ENCODE peak calls at places on chromosomes 11 and 22, in eight cellular contexts. K, E, S, F, A, N, X and D are unnamed samples.

GRCh38 chr11:33695051-33695566 is 5.5 kb downstream of the C11orf91 start:
- DNase-seq in K (no peak), E (no peak), S (no peak), F (no peak), A (peak; percentile 82), N (peak; percentile 28), X (no peak), D (no peak)

GRCh38 chr22:42489000-42489399 is 30.6 kb downstream of the RRP7A start:
- DNase-seq in K (no peak), E (no peak), S (no peak), F (peak; percentile 9), A (no peak), N (no peak), X (no peak), D (no peak)

GRCh38 chr11:134357545-134357839 is 25.7 kb downstream of the GLB1L2 start:
- DNase-seq in K (no peak), E (no peak), S (no peak), F (peak; percentile 47), A (no peak), N (no peak), X (no peak), D (no peak)

GRCh38 chr11:108757630-108758029 is 92.8 kb downstream of the DDX10 start:
- DNase-seq in K (no peak), E (no peak), S (no peak), F (no peak), A (no peak), N (no peak), X (no peak), D (no peak)

GRCh38 chr11:129323896-129324522 is 51.6 kb upstream of the BARX2 start:
- DNase-seq in K (peak; percentile 65), E (peak; percentile 27), S (no peak), F (peak; percentile 71), A (peak; percentile 43), N (peak; percentile 37), X (peak; percentile 47), D (peak; percentile 17)

GRCh38 chr22:17590586-17590985 is 27.3 kb downstream of the SLC25A18 start:
- DNase-seq in K (no peak), E (no peak), S (no peak), F (no peak), A (no peak), N (no peak), X (no peak), D (no peak)

GRCh38 chr11:134170177-134170908 is 53.4 kb downstream of the NCAPD3 start:
- DNase-seq in K (no peak), E (no peak), S (peak; percentile 74), F (no peak), A (no peak), N (no peak), X (no peak), D (no peak)

GRCh38 chr11:2862395-2862949 is 23.1 kb downstream of the CDKN1C start:
- DNase-seq in K (no peak), E (no peak), S (no peak), F (no peak), A (no peak), N (no peak), X (no peak), D (no peak)

GRCh38 chr11:101759771-101760450 is 154.9 kb upstream of the CEP126 start:
- DNase-seq in K (no peak), E (no peak), S (no peak), F (no peak), A (no peak), N (peak; percentile 35), X (peak; percentile 27), D (no peak)

GRCh38 chr11:59957094-59957493 is 6.7 kb upstream of the OOSP4A start:
- DNase-seq in K (no peak), E (no peak), S (no peak), F (no peak), A (no peak), N (no peak), X (no peak), D (no peak)

GRCh38 chr11:92865352-92865751 is 104.1 kb upstream of the MTNR1B start:
- DNase-seq in K (no peak), E (no peak), S (no peak), F (no peak), A (no peak), N (no peak), X (no peak), D (peak; percentile 26)

GRCh38 chr11:284081-285020 is 4.6 kb upstream of the PGGHG start:
- DNase-seq in K (no peak), E (no peak), S (no peak), F (peak; percentile 57), A (no peak), N (no peak), X (no peak), D (no peak)

GRCh38 chr22:17549655-17550054 is 13.6 kb upstream of the SLC25A18 start:
- DNase-seq in K (no peak), E (no peak), S (no peak), F (no peak), A (no peak), N (no peak), X (no peak), D (no peak)

GRCh38 chr22:35140879-35141745 is 75.2 kb downstream of the ISX start:
- DNase-seq in K (no peak), E (peak; percentile 79), S (no peak), F (no peak), A (no peak), N (no peak), X (no peak), D (no peak)

GRCh38 chr11:67071420-67072284 is 15.0 kb downstream of the RHOD start:
- DNase-seq in K (no peak), E (peak; percentile 85), S (no peak), F (peak; percentile 80), A (peak; percentile 88), N (peak; percentile 53), X (peak; percentile 82), D (peak; percentile 74)

GRCh38 chr11:9704620-9705019 is 40.7 kb downstream of the SWAP70 start:
- DNase-seq in K (no peak), E (no peak), S (no peak), F (no peak), A (no peak), N (no peak), X (no peak), D (no peak)

GRCh38 chr22:46640293-46640692 is 20.1 kb downstream of the GRAMD4 start:
- DNase-seq in K (no peak), E (no peak), S (no peak), F (no peak), A (no peak), N (no peak), X (no peak), D (no peak)

GRCh38 chr22:46637711-46638600 is 17.8 kb downstream of the GRAMD4 start:
- DNase-seq in K (no peak), E (no peak), S (no peak), F (no peak), A (no peak), N (no peak), X (no peak), D (no peak)

GRCh38 chr22:46638601-46639431 is 18.6 kb downstream of the GRAMD4 start:
- DNase-seq in K (no peak), E (no peak), S (no peak), F (no peak), A (peak; percentile 65), N (peak; percentile 99), X (no peak), D (no peak)

GRCh38 chr22:46639843-46640242 is 19.7 kb downstream of the GRAMD4 start:
- DNase-seq in K (no peak), E (no peak), S (no peak), F (no peak), A (no peak), N (no peak), X (no peak), D (no peak)

DNA sequence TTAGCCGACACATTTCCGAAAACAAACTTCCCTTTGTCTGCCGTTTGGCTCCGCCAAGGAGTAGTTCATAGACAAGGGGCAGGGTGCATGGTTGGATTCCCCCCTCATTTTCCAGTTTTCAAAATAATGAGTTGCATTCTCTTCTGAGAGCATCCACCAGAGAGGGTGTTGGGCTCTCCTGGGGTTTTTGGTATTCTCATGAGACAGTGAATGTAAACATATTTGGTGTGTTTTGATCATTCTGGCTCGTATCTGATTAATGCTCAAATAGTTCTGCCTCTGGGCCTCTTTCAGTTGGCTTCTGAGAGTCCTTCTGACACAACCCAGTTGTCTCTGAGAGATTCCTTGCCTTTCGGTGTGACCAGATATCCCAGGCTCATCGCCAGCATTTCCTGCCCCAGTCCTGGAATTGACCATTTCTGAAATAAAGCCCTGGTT is 21.7 kb downstream of the GRAMD4 start:
- DNase-seq in K (no peak), E (no peak), S (no peak), F (peak; percentile 82), A (no peak), N (no peak), X (no peak), D (no peak)
- H3K4me3 ChIP-seq in K (no peak overlapping the region), E (no peak overlapping the region), S (no peak overlapping the region), F (no peak overlapping the region), A (no peak overlapping the region), N (no peak overlapping the region), X (no peak overlapping the region), D (no peak overlapping the region)

GRCh38 chr11:119728651-119729580 is at the start of gene NECTIN1:
- DNase-seq in K (peak; percentile 91), E (peak; percentile 91), S (peak; percentile 97), F (peak; percentile 93), A (peak; percentile 91), N (peak; percentile 76), X (peak; percentile 75), D (peak; percentile 80)
- TF ChIP-seq POLR2A in K (peak; percentile 13), E (peak; percentile 69), S (no peak), F (no peak), A (no peak), N (peak; percentile 76), X (peak; percentile 85), D (peak; percentile 37)

DNA sequence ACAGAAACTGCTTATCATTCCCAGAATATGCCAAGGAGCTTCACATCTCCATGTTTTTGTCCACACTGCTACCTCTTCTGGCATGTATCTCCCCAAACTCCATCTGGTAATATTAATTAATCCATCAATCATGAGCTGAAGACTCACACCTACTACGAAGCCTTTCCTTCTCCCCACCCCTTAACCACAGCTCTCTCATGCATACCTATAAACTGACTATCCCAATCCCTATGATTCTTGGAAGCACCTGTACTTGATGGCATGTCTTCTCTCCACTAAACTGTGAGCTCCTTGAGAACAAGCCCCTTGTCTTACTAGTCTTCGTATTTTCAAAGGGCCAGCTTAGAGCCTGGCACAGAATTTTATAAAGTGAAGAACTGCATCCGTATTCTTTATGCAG is 47.3 kb downstream of the RELT start:
- DNase-seq in K (no peak), E (no peak), S (no peak), F (no peak), A (no peak), N (no peak), X (no peak), D (no peak)
- TF ChIP-seq EP300 in K (no peak), E (no peak), S (no peak), F (no peak), A (no peak), N (no peak), X (no peak), D (no peak)

DNA sequence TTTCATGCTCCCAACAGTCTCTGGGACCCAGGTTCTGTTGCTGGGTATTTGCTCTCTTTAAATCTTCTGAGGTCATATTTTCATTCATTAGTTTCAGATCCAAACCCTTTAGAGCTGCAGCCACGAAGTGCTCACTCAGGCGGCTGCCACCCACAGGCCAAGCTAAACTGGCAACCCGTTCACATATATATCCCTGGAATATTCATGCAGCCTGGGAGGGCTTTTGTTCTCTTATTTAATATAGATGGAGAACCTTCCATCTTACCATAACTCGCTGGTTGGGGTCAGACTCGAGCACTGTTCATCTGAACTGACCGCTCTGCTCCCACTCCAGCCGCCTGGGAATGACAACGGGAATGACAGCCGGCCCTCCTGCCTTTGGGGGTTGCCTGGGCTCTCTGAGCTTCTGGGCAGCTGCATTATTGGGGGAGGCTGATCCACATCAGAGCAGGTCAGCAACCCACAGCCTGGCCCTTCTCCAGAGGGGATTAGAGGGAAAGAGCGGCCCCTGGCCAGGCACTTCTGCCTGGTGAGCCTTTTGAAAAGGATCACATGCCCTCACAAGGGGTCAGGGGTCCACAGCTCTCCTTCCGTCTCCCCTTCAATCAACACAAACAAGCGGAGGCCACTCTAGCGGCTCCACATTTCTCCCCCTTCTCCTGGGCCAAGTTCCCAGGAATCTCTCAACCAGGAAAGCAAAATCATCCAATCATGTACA is 11.9 kb downstream of the TMEM184B start:
- DNase-seq in K (no peak), E (no peak), S (no peak), F (no peak), A (no peak), N (peak; percentile 61), X (no peak), D (no peak)
- H3K4me3 ChIP-seq in K (peak overlapping the region; percentile 5), E (no peak overlapping the region), S (no peak overlapping the region), F (no peak overlapping the region), A (no peak overlapping the region), N (no peak overlapping the region), X (no peak overlapping the region), D (no peak overlapping the region)